ENCODE peak calls at places on chromosomes 16 and 17, in five cellular contexts. G is fibroblast of lung; U is OCI-LY7; M is HL-60; J is CD8-positive, alpha-beta T cell. C is an unnamed sample.

GRCh38 chr17:28579526-28579925 is 2.8 kb upstream of the ALDOC start:
- DNase-seq in G (no peak), J (no peak), U (no peak), M (no peak), C (no peak)

GRCh38 chr16:69861276-69862030 is 89.7 kb upstream of the CLEC18A start:
- DNase-seq in J (no peak), U (no peak), M (no peak), G (peak; percentile 86), C (peak; percentile 36)

GRCh38 chr16:53022374-53022773 is 30.3 kb downstream of the CHD9NB start:
- DNase-seq in M (peak; percentile 21), U (peak; percentile 25), J (no peak), G (peak; percentile 30), C (no peak)

GRCh38 chr16:70561623-70562022 is 38.0 kb downstream of the SF3B3 start:
- DNase-seq in G (no peak), M (no peak), J (no peak), U (no peak), C (no peak)

GRCh38 chr16:83954577-83955016 is 1.6 kb downstream of the OSGIN1 start:
- DNase-seq in M (peak; percentile 25), U (no peak), J (no peak), G (peak; percentile 62), C (no peak)

GRCh38 chr16:89200124-89200849 is at the start of gene SLC22A31:
- DNase-seq in J (no peak), M (peak; percentile 31), U (no peak), G (no peak), C (no peak)

GRCh38 chr17:76243826-76244679 is 3.8 kb upstream of the RNF157 start:
- DNase-seq in G (no peak), J (no peak), M (no peak), U (no peak), C (no peak)

GRCh38 chr16:13338044-13338443 is 436.6 kb downstream of the SHISA9 start:
- DNase-seq in J (no peak), G (no peak), U (no peak), M (no peak), C (no peak)

GRCh38 chr17:44906010-44906646 is 6.9 kb upstream of the EFTUD2 start:
- DNase-seq in U (no peak), G (peak; percentile 96), J (no peak), M (peak; percentile 38), C (peak; percentile 87)

GRCh38 chr17:16258916-16259315 is 41.9 kb downstream of the PIGL start:
- DNase-seq in U (no peak), J (no peak), G (no peak), M (peak; percentile 21), C (no peak)

GRCh38 chr17:81858170-81858966 is 2.0 kb downstream of the P4HB start:
- DNase-seq in U (no peak), M (peak; percentile 68), G (no peak), J (no peak), C (no peak)

GRCh38 chr17:66625321-66625767 is 209.6 kb upstream of the CACNG5 start:
- DNase-seq in G (peak; percentile 26), M (no peak), U (peak; percentile 32), J (no peak), C (no peak)

GRCh38 chr17:65163990-65164495 is 26.9 kb downstream of the RGS9 start:
- DNase-seq in J (peak; percentile 15), M (no peak), G (peak; percentile 38), U (peak; percentile 81), C (no peak)

GRCh38 chr17:21457051-21458026 is 81.2 kb downstream of the KCNJ12 start:
- DNase-seq in G (peak; percentile 85), U (peak; percentile 81), J (peak; percentile 97), M (peak; percentile 76), C (peak; percentile 17)
- H3K4me3 ChIP-seq in G (no peak overlapping the region), U (no peak overlapping the region), J (no peak overlapping the region), M (no peak overlapping the region), C (no peak overlapping the region)

GRCh38 chr16:18855196-18855595 is 53.8 kb upstream of the ARL6IP1 start:
- DNase-seq in J (no peak), U (no peak), G (no peak), M (no peak), C (no peak)
- TF ChIP-seq CTCF in J (no peak), U (no peak), G (no peak), M (no peak), C (no peak)

GRCh38 chr16:48420437-48420836 is 35.2 kb upstream of the SIAH1 start:
- DNase-seq in G (no peak), M (no peak), U (no peak), J (no peak), C (no peak)

GRCh38 chr16:48426244-48427135 is 41.3 kb upstream of the SIAH1 start:
- DNase-seq in J (no peak), G (peak; percentile 62), M (no peak), U (peak; percentile 56), C (no peak)

DNA sequence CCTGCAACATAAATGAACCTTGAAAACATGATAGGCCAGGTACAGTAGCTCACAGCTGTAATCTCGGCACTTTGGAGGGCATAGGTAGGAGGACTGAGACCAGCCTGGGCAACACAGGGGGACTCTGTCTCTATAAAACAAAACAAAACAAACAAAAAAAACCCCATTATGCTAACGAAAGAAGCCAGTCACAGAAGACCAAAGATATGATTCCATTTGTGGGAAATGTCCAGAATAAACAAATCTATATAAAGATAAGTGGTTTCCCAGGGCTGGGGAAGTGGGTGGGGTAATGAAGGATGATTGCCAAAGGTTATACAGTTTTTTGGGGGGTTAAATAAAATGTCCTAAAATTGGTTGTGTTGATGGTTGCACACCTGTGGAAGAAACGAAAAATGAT is 36.5 kb upstream of the SIAH1 start:
- DNase-seq in J (no peak), U (no peak), G (no peak), M (no peak), C (no peak)
- H3K4me3 ChIP-seq in J (no peak overlapping the region), U (no peak overlapping the region), G (no peak overlapping the region), M (no peak overlapping the region), C (no peak overlapping the region)

DNA sequence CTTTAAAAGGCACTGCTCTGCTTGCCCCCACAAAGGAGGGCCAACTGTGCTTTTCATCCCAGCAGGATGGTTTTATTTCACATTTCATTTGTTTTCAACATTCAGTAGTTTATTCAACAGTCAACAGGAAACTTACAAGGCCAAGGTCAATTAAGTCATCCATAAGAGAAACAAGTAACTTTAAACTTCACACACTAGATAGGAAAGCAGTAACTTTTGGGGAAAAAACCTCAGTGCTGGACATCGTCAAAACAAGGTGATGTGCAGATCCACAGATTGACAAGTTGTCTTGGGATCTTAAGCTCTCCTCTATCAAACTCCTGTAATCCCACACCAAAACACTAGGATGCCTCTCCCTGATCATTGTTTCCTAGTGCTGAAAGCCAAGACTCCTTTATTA is 18.5 kb downstream of the NFE2L1 start:
- DNase-seq in J (no peak), G (no peak), U (no peak), M (no peak), C (no peak)
- TF ChIP-seq CTCF in J (no peak), G (no peak), U (no peak), M (no peak), C (no peak)

DNA sequence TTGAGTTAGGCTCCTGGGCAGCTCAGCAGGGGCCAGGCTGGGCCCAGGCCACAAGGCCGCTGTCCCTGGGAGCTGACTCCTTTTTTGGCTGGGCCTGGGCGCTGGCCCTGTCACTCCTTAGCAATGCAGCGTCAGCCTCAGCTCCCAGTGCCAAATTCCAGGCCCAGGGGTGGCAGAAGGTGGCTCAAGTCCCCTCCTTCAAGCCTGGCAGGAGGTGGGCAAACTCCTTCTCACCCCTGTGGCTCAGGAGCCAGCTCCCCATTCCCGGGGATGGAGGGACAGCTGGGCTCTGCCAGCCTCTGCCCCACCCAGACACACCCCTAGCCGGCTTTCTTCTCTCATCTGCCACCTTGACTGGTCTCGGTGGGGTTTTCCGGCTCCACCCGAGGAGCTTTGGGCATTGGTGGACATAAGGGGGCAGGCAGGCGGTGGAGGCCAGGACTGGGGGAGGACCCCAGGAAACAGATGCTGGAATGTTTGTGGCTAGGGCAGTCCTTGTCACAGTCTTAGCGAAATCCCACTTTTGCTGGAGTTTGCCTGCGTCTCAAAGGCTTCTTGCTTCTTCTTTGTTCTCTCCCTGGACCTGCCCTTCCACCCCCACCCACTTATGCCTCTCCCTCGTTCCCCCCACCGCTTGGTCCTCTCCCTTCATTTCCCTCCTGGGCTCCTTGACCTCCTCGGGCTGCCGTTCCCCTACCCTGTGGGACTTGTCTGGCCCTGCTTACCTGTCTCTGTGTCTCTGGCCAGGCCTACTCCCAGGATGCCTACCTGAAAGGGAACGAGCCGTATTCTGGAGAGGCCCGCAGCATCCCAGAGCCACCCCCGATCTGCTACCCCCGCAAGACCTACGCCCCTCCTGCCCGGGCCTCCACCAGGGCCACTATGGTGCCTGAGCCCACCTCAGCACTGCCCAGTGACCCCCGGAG is 37.4 kb downstream of the ARHGAP23 start:
- DNase-seq in M (no peak), G (peak; percentile 84), U (no peak), J (no peak), C (no peak)
- H3K4me3 ChIP-seq in M (no peak overlapping the region), G (peak overlapping the region; percentile 71), U (no peak overlapping the region), J (no peak overlapping the region), C (peak overlapping the region; percentile 66)

GRCh38 chr17:39665642-39666221 is 583 bp downstream of the TCAP start:
- DNase-seq in G (no peak), J (no peak), U (no peak), M (peak; percentile 16), C (no peak)
- TF ChIP-seq CTCF in G (no peak), J (no peak), U (no peak), M (no peak), C (peak; percentile 21)

GRCh38 chr16:66517586-66518263 is 32.2 kb downstream of the TK2 start:
- DNase-seq in M (peak; percentile 38), G (no peak), U (no peak), J (no peak), C (no peak)
- H3K4me3 ChIP-seq in M (no peak overlapping the region), G (no peak overlapping the region), U (peak overlapping the region; percentile 58), J (no peak overlapping the region), C (no peak overlapping the region)

GRCh38 chr17:5022171-5022711 is 13.0 kb downstream of the SLC52A1 start:
- DNase-seq in G (no peak), J (no peak), M (no peak), U (no peak), C (no peak)

GRCh38 chr17:5023588-5024147 is 11.6 kb downstream of the SLC52A1 start:
- DNase-seq in G (no peak), J (no peak), M (no peak), U (no peak), C (no peak)

GRCh38 chr17:5024604-5025003 is 10.6 kb downstream of the SLC52A1 start:
- DNase-seq in U (no peak), M (no peak), G (no peak), J (no peak), C (no peak)

GRCh38 chr17:5020502-5021023 is 14.7 kb downstream of the SLC52A1 start:
- DNase-seq in G (no peak), U (no peak), J (no peak), M (no peak), C (no peak)

GRCh38 chr17:5019475-5019956 is 15.7 kb downstream of the SLC52A1 start:
- DNase-seq in J (peak; percentile 32), U (peak; percentile 76), M (no peak), G (no peak), C (no peak)
- TF ChIP-seq CTCF in J (no peak), U (peak; percentile 85), M (no peak), G (no peak), C (peak; percentile 6)

DNA sequence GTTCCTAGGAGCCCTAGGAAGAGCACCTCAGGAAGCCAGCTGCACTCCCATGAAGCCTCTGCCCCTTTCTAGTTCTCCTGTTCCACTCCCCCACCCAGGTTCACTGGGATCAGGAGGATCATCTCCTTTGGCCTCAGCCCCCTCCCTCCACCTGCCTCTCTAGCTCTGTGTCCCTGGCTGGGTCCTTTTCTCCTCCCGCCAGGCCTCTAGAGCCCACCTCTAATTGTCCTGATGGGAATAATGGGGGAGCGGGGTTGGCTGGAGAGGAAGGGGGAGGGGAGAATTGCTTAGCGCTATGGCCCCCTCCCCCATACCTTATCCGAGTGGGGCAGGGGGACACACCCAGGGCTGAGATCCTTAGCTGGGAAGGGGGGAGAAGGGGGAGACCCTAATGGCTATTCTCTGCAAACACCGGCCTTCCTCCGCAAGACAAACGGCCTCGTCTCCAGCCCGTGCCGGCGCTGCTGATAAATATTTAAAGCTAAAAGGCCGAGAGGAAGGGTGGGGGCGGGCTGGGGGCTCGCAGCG is 999 bp downstream of the HOXB7 start:
- DNase-seq in U (no peak), G (no peak), M (no peak), J (no peak), C (no peak)
- H3K4me3 ChIP-seq in U (peak overlapping the region; percentile 72), G (peak overlapping the region; percentile 80), M (no peak overlapping the region), J (peak overlapping the region; percentile 90), C (peak overlapping the region; percentile 67)